ENCODE peak calls at places on chromosomes 7 and 10, in seven cellular contexts. E, R, U, Z, Y, B and K are unnamed samples.

GRCh38 chr10:110398419-110399162 is 93.9 kb upstream of the SMNDC1 start:
- DNase-seq in Y (no peak), Z (no peak), U (peak), R (no peak), B (peak), E (no peak), K (no peak)

GRCh38 chr7:7647495-7648036 is 7.0 kb downstream of the UMAD1 start:
- DNase-seq in U (no peak), Y (no peak), B (no peak), R (no peak), E (no peak), Z (no peak), K (no peak)

GRCh38 chr7:70738080-70738479 is 393.9 kb upstream of the GALNT17 start:
- DNase-seq in Z (no peak), Y (no peak), R (no peak), E (no peak), U (peak), B (peak), K (no peak)

GRCh38 chr7:79770053-79770452 is 316.6 kb upstream of the MAGI2 start:
- DNase-seq in U (no peak), R (no peak), Z (no peak), Y (no peak), B (no peak), E (no peak), K (no peak)

GRCh38 chr10:118621304-118621942 is 26.0 kb upstream of the PRLHR start:
- DNase-seq in Y (no peak), U (no peak), B (no peak), Z (no peak), R (no peak), E (no peak), K (peak)

GRCh38 chr7:97390915-97391593 is 273.6 kb downstream of the SDHAF3 start:
- DNase-seq in B (no peak), Y (no peak), E (no peak), U (no peak), R (no peak), Z (no peak), K (no peak)

GRCh38 chr10:99234739-99235468 is 748 bp downstream of the HPSE2 start:
- DNase-seq in U (peak), B (no peak), Y (no peak), R (no peak), E (no peak), Z (no peak), K (no peak)

GRCh38 chr7:30470163-30470770 is 8.3 kb downstream of the NOD1 start:
- DNase-seq in E (no peak), B (no peak), U (peak), R (no peak), Z (no peak), Y (no peak), K (no peak)

GRCh38 chr7:40840990-40841389 is 706.2 kb downstream of the SUGCT start:
- DNase-seq in Z (no peak), R (no peak), B (no peak), U (no peak), E (no peak), Y (no peak), K (no peak)

GRCh38 chr7:123705217-123705901 is 43.4 kb downstream of the WASL start:
- DNase-seq in Y (no peak), R (no peak), Z (no peak), E (no peak), B (no peak), U (no peak), K (no peak)

GRCh38 chr10:32141018-32141807 is 85.0 kb upstream of the KIF5B start:
- DNase-seq in U (no peak), R (no peak), Y (no peak), B (no peak), E (no peak), Z (no peak), K (no peak)

GRCh38 chr10:61642073-61642637 is 20.6 kb upstream of the CABCOCO1 start:
- DNase-seq in Z (no peak), E (no peak), U (peak), R (no peak), Y (no peak), B (no peak), K (no peak)

GRCh38 chr7:150835702-150836280 is 16.5 kb upstream of the AOC1 start:
- DNase-seq in B (no peak), E (no peak), U (no peak), Z (no peak), Y (no peak), R (no peak), K (no peak)